ENCODE peak calls at places on chromosomes 6 and 20, in ten cellular contexts. Z is activated B cell treated with CpG ODN at 0.5 μM for 24 hours; D is CD8-positive, alpha-beta memory T cell; E is LHCN-M2; W is SW 1271; N is pulmonary artery endothelial cell; Q is SHP77; I is AG08395; T is DMS79 treated with DMSO at 0.1 percent for 48 hours; S is HFF-Myc. Y is an unnamed sample.

GRCh38 chr6:105452376-105452775 is 49.5 kb upstream of the PREP start:
- DNase-seq in Z (no peak), D (no peak), E (no peak), W (no peak), N (no peak), Q (no peak), I (no peak), T (no peak), S (no peak), Y (no peak)

GRCh38 chr6:34011298-34011697 is 134.6 kb downstream of the GRM4 start:
- DNase-seq in Z (no peak), D (no peak), E (no peak), W (no peak), N (no peak), Q (no peak), I (no peak), T (no peak), S (no peak), Y (no peak)

GRCh38 chr6:32406857-32407256 is at the start of gene BTNL2:
- DNase-seq in Z (no peak), D (no peak), E (no peak), W (no peak), N (no peak), Q (no peak), I (no peak), T (no peak), S (no peak), Y (no peak)

GRCh38 chr6:32666420-32667300 is at the start of gene HLA-DQB1:
- DNase-seq in Z (no peak), D (no peak), E (peak; percentile 2), W (peak; percentile 10), N (no peak), Q (no peak), I (peak; percentile 19), T (peak; percentile 5), S (no peak), Y (peak; percentile 51)

GRCh38 chr6:37109714-37110454 is 60.1 kb upstream of the PIM1 start:
- DNase-seq in Z (no peak), D (no peak), E (no peak), W (no peak), N (no peak), Q (no peak), I (no peak), T (peak; percentile 59), S (no peak), Y (no peak)

GRCh38 chr20:61954276-61955021 is 111.2 kb downstream of the TAF4 start:
- DNase-seq in Z (no peak), D (no peak), E (no peak), W (no peak), N (no peak), Q (peak; percentile 85), I (no peak), T (peak; percentile 46), S (no peak), Y (no peak)

GRCh38 chr20:36402708-36403107 is 96.6 kb downstream of the DLGAP4 start:
- DNase-seq in Z (no peak), D (no peak), E (no peak), W (no peak), N (no peak), Q (no peak), I (no peak), T (no peak), S (no peak), Y (no peak)

GRCh38 chr6:30007132-30007764 is 53.8 kb upstream of the POLR1H start:
- DNase-seq in Z (peak; percentile 37), D (no peak), E (no peak), W (no peak), N (no peak), Q (no peak), I (no peak), T (peak; percentile 42), S (no peak), Y (peak; percentile 25)

GRCh38 chr6:75418233-75418632 is 75.4 kb downstream of the FILIP1 start:
- DNase-seq in Z (no peak), D (no peak), E (no peak), W (no peak), N (peak; percentile 81), Q (no peak), I (peak; percentile 51), T (no peak), S (no peak), Y (no peak)

GRCh38 chr6:149334682-149335160 is 17.2 kb downstream of the TAB2 start:
- DNase-seq in Z (no peak), D (no peak), E (peak; percentile 81), W (peak; percentile 87), N (peak; percentile 50), Q (no peak), I (peak; percentile 63), T (no peak), S (peak; percentile 55), Y (no peak)

GRCh38 chr6:34514593-34515472 is 41.3 kb downstream of the SPDEF start:
- DNase-seq in Z (no peak), D (no peak), E (peak; percentile 29), W (no peak), N (no peak), Q (no peak), I (peak; percentile 54), T (no peak), S (peak; percentile 39), Y (no peak)

GRCh38 chr6:35024601-35025054 is 116.5 kb downstream of the TCP11 start:
- DNase-seq in Z (no peak), D (no peak), E (peak; percentile 70), W (no peak), N (peak; percentile 79), Q (peak; percentile 18), I (peak; percentile 71), T (peak; percentile 93), S (no peak), Y (no peak)

GRCh38 chr6:136036601-136037000 is 185.1 kb downstream of the PDE7B start:
- DNase-seq in Z (no peak), D (no peak), E (no peak), W (no peak), N (no peak), Q (no peak), I (no peak), T (no peak), S (no peak), Y (no peak)

Y was measured in GM12892.